ENCODE peak calls at places on chromosome 6, in four cellular contexts. M is left ventricle myocardium inferior, G is suprapubic skin, S is fibroblast of mammary gland. H is an unnamed sample.

GRCh38 chr6:48389146-48390043 is 278.4 kb upstream of the PTCHD4 start:
- DNase-seq in S (no peak), M (no peak), G (no peak), H (no peak)

GRCh38 chr6:7973603-7974002 is 63.0 kb upstream of the TXNDC5 start:
- DNase-seq in G (no peak), M (no peak), S (no peak), H (no peak)

GRCh38 chr6:41922154-41922553 is 855 bp downstream of the BYSL start:
- DNase-seq in G (no peak), S (no peak), M (no peak), H (no peak)

GRCh38 chr6:122530440-122531046 is 58.9 kb upstream of the SERINC1 start:
- DNase-seq in G (no peak), S (peak; percentile 68), M (no peak), H (no peak)

GRCh38 chr6:155142163-155142901 is 121.5 kb upstream of the CLDN20 start:
- DNase-seq in M (no peak), G (no peak), S (no peak), H (no peak)

GRCh38 chr6:42401605-42401935 is 50.2 kb downstream of the TRERF1 start:
- DNase-seq in S (no peak), M (no peak), G (no peak), H (no peak)

GRCh38 chr6:154773610-154774089 is 40.4 kb downstream of the SCAF8 start:
- DNase-seq in M (no peak), G (no peak), S (no peak), H (no peak)

GRCh38 chr6:134177753-134178229 is 125.4 kb upstream of the SLC2A12 start:
- DNase-seq in S (peak; percentile 83), M (no peak), G (no peak), H (no peak)

GRCh38 chr6:129331450-129332138 is 378.4 kb downstream of the ARHGAP18 start:
- DNase-seq in S (peak; percentile 73), M (no peak), G (no peak), H (no peak)

GRCh38 chr6:123434186-123434585 is 202.6 kb downstream of the TRDN start:
- DNase-seq in M (no peak), S (peak; percentile 5), G (no peak), H (no peak)

GRCh38 chr6:170473226-170473789 is 79.8 kb downstream of the PSMB1 start:
- DNase-seq in S (no peak), G (no peak), M (no peak), H (no peak)

GRCh38 chr6:16292942-16293341 is 54.6 kb downstream of the GMPR start:
- DNase-seq in M (no peak), S (no peak), G (no peak), H (no peak)

GRCh38 chr6:149566372-149567193 is at the start of gene GINM1:
- DNase-seq in S (no peak), G (peak; percentile 76), M (peak; percentile 53), H (no peak)

GRCh38 chr6:41581381-41581991 is 35.3 kb downstream of the FOXP4 start:
- DNase-seq in S (peak; percentile 83), M (no peak), G (no peak), H (no peak)

GRCh38 chr6:120556491-120556890 is 777.8 kb downstream of the TBC1D32 start:
- DNase-seq in S (no peak), G (no peak), M (no peak), H (no peak)

GRCh38 chr6:142834853-142835252 is 110.1 kb downstream of the HIVEP2 start:
- DNase-seq in G (no peak), S (no peak), M (no peak), H (no peak)
- TF ChIP-seq CTCF in G (no peak), S (no peak), M (no peak), H (no peak)

GRCh38 chr6:156933201-156934053 is 156.2 kb downstream of the ARID1B start:
- DNase-seq in G (no peak), S (no peak), M (no peak), H (no peak)
- TF ChIP-seq CTCF in G (no peak), S (no peak), M (peak; percentile 35), H (peak; percentile 36)

GRCh38 chr6:36916159-36916558 is 30.4 kb downstream of the C6orf89 start:
- DNase-seq in S (peak; percentile 29), G (no peak), M (no peak), H (no peak)

GRCh38 chr6:36913082-36913481 is 27.3 kb downstream of the C6orf89 start:
- DNase-seq in S (no peak), G (no peak), M (no peak), H (no peak)

GRCh38 chr6:36912583-36912982 is 26.8 kb downstream of the C6orf89 start:
- DNase-seq in S (peak; percentile 91), G (no peak), M (no peak), H (no peak)

GRCh38 chr6:36915599-36915998 is 29.8 kb downstream of the C6orf89 start:
- DNase-seq in G (no peak), M (no peak), S (no peak), H (no peak)

GRCh38 chr6:36914227-36914794 is 28.6 kb downstream of the C6orf89 start:
- DNase-seq in G (no peak), S (peak; percentile 47), M (no peak), H (no peak)
- TF ChIP-seq CTCF in G (peak; percentile 11), S (peak; percentile 21), M (peak; percentile 33), H (peak; percentile 52)

DNA sequence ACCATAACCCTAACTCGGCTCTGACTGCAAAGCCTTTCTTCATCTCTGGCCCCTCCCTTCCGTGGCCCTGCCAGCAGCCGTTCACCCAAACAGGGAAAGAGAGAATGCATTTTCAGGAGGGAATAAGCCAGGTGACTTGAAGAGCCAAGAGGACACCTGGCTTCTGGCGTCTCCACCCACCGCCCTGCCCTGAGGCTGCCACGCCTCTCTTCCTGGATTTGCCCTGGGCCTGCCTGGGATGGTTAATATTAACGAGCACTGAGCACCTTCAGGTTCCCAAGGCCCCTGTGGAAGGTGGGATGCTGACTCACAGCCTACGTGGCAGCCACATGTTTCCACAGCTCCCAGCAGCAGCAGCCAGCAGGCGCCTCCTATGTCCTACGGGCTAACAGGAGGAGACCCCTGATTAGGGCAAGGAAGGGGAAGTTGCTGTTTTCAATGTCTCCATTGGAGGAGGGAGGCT is 138.0 kb upstream of the RREB1 start:
- DNase-seq in G (no peak), S (no peak), M (no peak), H (no peak)
- TF ChIP-seq CTCF in G (no peak), S (no peak), M (no peak), H (no peak)

GRCh38 chr6:17836298-17836697 is 129.6 kb upstream of the NUP153 start:
- DNase-seq in S (no peak), M (no peak), G (no peak), H (no peak)
- TF ChIP-seq CTCF in S (no peak), M (no peak), G (no peak), H (no peak)

DNA sequence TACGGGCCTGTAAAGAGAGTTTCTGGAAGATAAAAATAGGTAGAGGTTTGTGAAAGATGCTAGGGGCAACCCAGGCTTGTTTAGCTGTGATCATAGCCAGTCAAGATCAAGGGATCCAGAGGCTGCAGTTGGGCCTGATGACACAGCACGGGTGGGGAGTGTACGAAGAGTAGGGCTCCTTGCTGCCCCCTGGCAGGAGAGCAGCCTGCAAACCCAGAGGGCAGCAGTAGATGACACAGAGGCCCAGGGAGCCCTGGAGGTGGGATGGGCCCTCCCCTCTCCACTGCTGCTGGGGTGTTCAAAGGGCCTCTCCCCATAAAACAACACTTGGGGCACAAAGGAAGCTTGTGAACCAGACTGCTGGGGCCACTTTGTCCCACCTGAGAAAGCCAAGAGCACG is 47.2 kb downstream of the VEGFA start:
- DNase-seq in S (peak; percentile 36), G (no peak), M (peak; percentile 52), H (no peak)
- TF ChIP-seq CTCF in S (peak; percentile 40), G (no peak), M (peak; percentile 64), H (peak; percentile 13)

DNA sequence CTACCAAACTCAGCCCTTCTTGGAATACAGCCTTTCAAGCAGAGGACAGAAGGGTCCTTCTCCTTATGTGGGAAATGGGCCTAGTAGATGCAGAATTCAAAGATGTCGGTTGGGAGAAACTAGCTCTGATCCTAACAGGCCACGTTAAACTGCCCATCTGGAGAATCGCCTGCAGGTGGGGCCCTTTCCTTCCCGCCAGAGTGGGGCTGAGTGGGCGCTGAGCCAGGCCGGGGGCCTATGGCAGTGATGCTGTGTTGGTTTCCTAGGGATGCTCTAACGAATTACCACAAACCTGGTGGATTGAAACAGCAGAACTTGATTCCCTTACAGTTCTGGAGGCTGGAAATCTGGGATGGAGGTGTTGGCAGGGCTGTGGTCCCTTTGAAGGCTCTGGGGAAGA is 9.1 kb downstream of the MAPK13 start:
- DNase-seq in M (no peak), G (no peak), S (no peak), H (no peak)
- TF ChIP-seq CTCF in M (no peak), G (no peak), S (peak; percentile 26), H (peak; percentile 53)

DNA sequence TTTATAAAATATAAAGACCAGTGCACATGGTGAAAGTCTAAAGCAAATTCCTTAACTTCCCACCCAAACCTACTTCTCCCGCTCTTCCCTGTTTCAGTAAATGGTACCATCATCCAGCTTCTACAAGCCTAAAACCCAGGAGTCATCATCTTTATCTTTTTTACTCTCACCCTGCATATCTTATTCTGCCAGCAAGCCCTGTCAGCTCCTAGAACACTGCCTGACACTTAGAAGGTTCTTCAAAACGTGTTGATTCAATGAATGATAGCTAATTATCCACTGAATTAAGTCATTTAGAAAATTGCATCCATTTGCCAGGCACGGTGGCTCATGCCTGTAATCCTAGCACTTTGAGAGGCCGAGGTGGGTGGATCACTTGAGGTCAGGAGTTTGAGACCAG is 185.7 kb downstream of the TFAP2B start:
- DNase-seq in G (no peak), M (no peak), S (no peak), H (no peak)
- TF ChIP-seq CTCF in G (no peak), M (no peak), S (no peak), H (no peak)

GRCh38 chr6:152685819-152686218 is 11.9 kb upstream of the MYCT1 start:
- DNase-seq in M (no peak), S (no peak), G (no peak), H (no peak)
- TF ChIP-seq CTCF in M (no peak), S (no peak), G (no peak), H (no peak)

GRCh38 chr6:138593100-138593877 is 94.0 kb upstream of the NHSL1 start:
- DNase-seq in S (peak; percentile 99), G (peak; percentile 76), M (no peak), H (no peak)
- TF ChIP-seq CTCF in S (no peak), G (no peak), M (no peak), H (no peak)